ENCODE peak calls at places on chromosome 22, in five cellular contexts. S, Z, E, F and H are unnamed samples.

GRCh38 chr22:49300951-49301397 is 526.7 kb downstream of the BRD1 start:
- DNase-seq in F (peak; percentile 10), S (no peak), E (peak; percentile 4), Z (no peak), H (no peak)

GRCh38 chr22:34055525-34056200 is 135.4 kb upstream of the LARGE1 start:
- DNase-seq in Z (peak; percentile 25), E (peak; percentile 12), S (no peak), F (peak; percentile 82), H (no peak)

GRCh38 chr22:45284705-45285305 is at the start of gene UPK3A:
- DNase-seq in F (peak; percentile 89), Z (peak; percentile 49), E (peak; percentile 78), S (peak; percentile 88), H (peak; percentile 30)

GRCh38 chr22:30636226-30637077 is 871 bp downstream of the SLC35E4 start:
- DNase-seq in F (peak; percentile 52), S (peak; percentile 71), Z (no peak), E (no peak), H (peak; percentile 31)

GRCh38 chr22:40324468-40325305 is 21.6 kb upstream of the ADSL start:
- DNase-seq in Z (no peak), S (no peak), E (no peak), F (no peak), H (no peak)

GRCh38 chr22:26632422-26633155 is 10.8 kb downstream of the CRYBA4 start:
- DNase-seq in S (no peak), Z (no peak), F (no peak), E (no peak), H (peak; percentile 60)

GRCh38 chr22:23238707-23239106 is 58.4 kb downstream of the BCR start:
- DNase-seq in F (no peak), E (no peak), S (peak; percentile 15), Z (no peak), H (no peak)

GRCh38 chr22:33493476-33494205 is 426.6 kb downstream of the LARGE1 start:
- DNase-seq in S (no peak), F (no peak), Z (no peak), E (no peak), H (no peak)

GRCh38 chr22:34886391-34886790 is 179.6 kb upstream of the ISX start:
- DNase-seq in E (no peak), S (no peak), F (no peak), Z (no peak), H (no peak)

GRCh38 chr22:22035203-22035602 is 52.6 kb upstream of the TOP3B start:
- DNase-seq in F (no peak), E (no peak), S (no peak), Z (no peak), H (no peak)

GRCh38 chr22:37634505-37635002 is 4.9 kb upstream of the SH3BP1 start:
- DNase-seq in S (no peak), E (no peak), F (no peak), Z (no peak), H (no peak)

GRCh38 chr22:50698546-50698945 is 25.9 kb downstream of the SHANK3 start:
- DNase-seq in F (no peak), E (no peak), S (peak; percentile 39), Z (no peak), H (no peak)

GRCh38 chr22:46007003-46007847 is 30.3 kb upstream of the WNT7B start:
- DNase-seq in F (no peak), E (no peak), S (peak; percentile 81), Z (no peak), H (peak; percentile 77)

GRCh38 chr22:42915980-42916765 is 59.1 kb upstream of the ARFGAP3 start:
- DNase-seq in F (peak; percentile 72), S (no peak), Z (no peak), E (no peak), H (no peak)

GRCh38 chr22:29325356-29325755 is 9.9 kb upstream of the RASL10A start:
- DNase-seq in F (no peak), S (no peak), Z (no peak), E (no peak), H (no peak)

GRCh38 chr22:50085211-50085999 is at the start of gene MLC1:
- DNase-seq in Z (no peak), F (no peak), S (no peak), E (no peak), H (no peak)

GRCh38 chr22:37909756-37910155 is 3.7 kb downstream of the MICALL1 start:
- DNase-seq in F (no peak), Z (no peak), S (no peak), E (no peak), H (no peak)

GRCh38 chr22:29617922-29618629 is 14.6 kb downstream of the NF2 start:
- DNase-seq in F (no peak), S (no peak), Z (no peak), E (no peak), H (no peak)

GRCh38 chr22:36862251-36863242 is 1.7 kb downstream of the NCF4 start:
- DNase-seq in F (no peak), S (no peak), E (no peak), Z (no peak), H (no peak)

GRCh38 chr22:35135165-35135564 is 69.2 kb downstream of the ISX start:
- DNase-seq in F (no peak), E (no peak), Z (no peak), S (no peak), H (no peak)